ENCODE peak calls at places on chromosomes 6 and 20, in seven cellular contexts. One of them, this sample, is unnamed.
A peak's percentile ranks its signal among the peaks of the same experiment; 100 is the strongest.

GRCh38 chr6:144530118-144530517 is 245.0 kb downstream of the UTRN start:
- DNase-seq in osteocyte: no peak
- DNase-seq in HepG2: no peak
- DNase-seq in NCI-H1105 treated with DMSO at 0.1 percent for 48 hours: no peak
- DNase-seq in upper lobe of right lung: no peak
- DNase-seq in SHP77 treated with DMSO at 0.1 percent for 48 hours: no peak
- DNase-seq in GM13976: no peak
- DNase-seq in this sample: no peak

GRCh38 chr20:25070821-25071473 is 11.0 kb downstream of the VSX1 start:
- DNase-seq in GM13976: no peak
- DNase-seq in osteocyte: no peak
- DNase-seq in upper lobe of right lung: peak; percentile 25
- DNase-seq in HepG2: no peak
- DNase-seq in SHP77 treated with DMSO at 0.1 percent for 48 hours: no peak
- DNase-seq in NCI-H1105 treated with DMSO at 0.1 percent for 48 hours: no peak
- DNase-seq in this sample: peak; percentile 52

GRCh38 chr6:22921831-22922230 is 352.5 kb downstream of the HDGFL1 start:
- DNase-seq in osteocyte: no peak
- DNase-seq in GM13976: no peak
- DNase-seq in SHP77 treated with DMSO at 0.1 percent for 48 hours: no peak
- DNase-seq in upper lobe of right lung: no peak
- DNase-seq in NCI-H1105 treated with DMSO at 0.1 percent for 48 hours: no peak
- DNase-seq in HepG2: no peak
- DNase-seq in this sample: no peak

GRCh38 chr6:139164001-139164400 is 29.1 kb downstream of the HECA start:
- DNase-seq in NCI-H1105 treated with DMSO at 0.1 percent for 48 hours: no peak
- DNase-seq in GM13976: no peak
- DNase-seq in HepG2: no peak
- DNase-seq in osteocyte: no peak
- DNase-seq in upper lobe of right lung: no peak
- DNase-seq in SHP77 treated with DMSO at 0.1 percent for 48 hours: no peak
- DNase-seq in this sample: no peak

GRCh38 chr6:153334121-153334520 is 203.0 kb upstream of the RGS17 start:
- DNase-seq in GM13976: no peak
- DNase-seq in HepG2: no peak
- DNase-seq in SHP77 treated with DMSO at 0.1 percent for 48 hours: no peak
- DNase-seq in upper lobe of right lung: no peak
- DNase-seq in NCI-H1105 treated with DMSO at 0.1 percent for 48 hours: no peak
- DNase-seq in osteocyte: no peak
- DNase-seq in this sample: no peak

GRCh38 chr20:62344782-62345181 is 22.3 kb downstream of the LAMA5 start:
- DNase-seq in osteocyte: no peak
- DNase-seq in upper lobe of right lung: no peak
- DNase-seq in NCI-H1105 treated with DMSO at 0.1 percent for 48 hours: no peak
- DNase-seq in HepG2: no peak
- DNase-seq in SHP77 treated with DMSO at 0.1 percent for 48 hours: no peak
- DNase-seq in GM13976: no peak
- DNase-seq in this sample: no peak

GRCh38 chr20:15061061-15061430 is 723.6 kb upstream of the FLRT3 start:
- DNase-seq in osteocyte: no peak
- DNase-seq in NCI-H1105 treated with DMSO at 0.1 percent for 48 hours: no peak
- DNase-seq in HepG2: peak; percentile 7
- DNase-seq in SHP77 treated with DMSO at 0.1 percent for 48 hours: no peak
- DNase-seq in GM13976: no peak
- DNase-seq in upper lobe of right lung: no peak
- DNase-seq in this sample: no peak

GRCh38 chr6:168403370-168404005 is 37.5 kb upstream of the SMOC2 start:
- DNase-seq in GM13976: no peak
- DNase-seq in upper lobe of right lung: no peak
- DNase-seq in NCI-H1105 treated with DMSO at 0.1 percent for 48 hours: no peak
- DNase-seq in HepG2: no peak
- DNase-seq in osteocyte: no peak
- DNase-seq in SHP77 treated with DMSO at 0.1 percent for 48 hours: no peak
- DNase-seq in this sample: no peak

GRCh38 chr6:152821525-152821924 is 70.9 kb downstream of the VIP start:
- DNase-seq in SHP77 treated with DMSO at 0.1 percent for 48 hours: no peak
- DNase-seq in upper lobe of right lung: no peak
- DNase-seq in GM13976: no peak
- DNase-seq in NCI-H1105 treated with DMSO at 0.1 percent for 48 hours: no peak
- DNase-seq in HepG2: no peak
- DNase-seq in osteocyte: no peak
- DNase-seq in this sample: no peak

GRCh38 chr20:7399575-7399974 is 540.7 kb downstream of the HAO1 start:
- DNase-seq in SHP77 treated with DMSO at 0.1 percent for 48 hours: no peak
- DNase-seq in upper lobe of right lung: no peak
- DNase-seq in GM13976: no peak
- DNase-seq in NCI-H1105 treated with DMSO at 0.1 percent for 48 hours: no peak
- DNase-seq in HepG2: no peak
- DNase-seq in osteocyte: no peak
- DNase-seq in this sample: no peak

GRCh38 chr20:63316502-63316921 is 23.5 kb downstream of the COL20A1 start:
- DNase-seq in upper lobe of right lung: no peak
- DNase-seq in HepG2: no peak
- DNase-seq in GM13976: no peak
- DNase-seq in NCI-H1105 treated with DMSO at 0.1 percent for 48 hours: no peak
- DNase-seq in SHP77 treated with DMSO at 0.1 percent for 48 hours: no peak
- DNase-seq in osteocyte: no peak
- DNase-seq in this sample: no peak

This sample was measured in vagina.